ENCODE peak calls at places on chromosomes 13 and 19, in five cellular contexts. I is gastrocnemius medialis; T is activated T-helper 1 cell treated with anti-CD3 and anti-CD28 coated beads, Interleukin-2, amount 50 U/mL, for 16 hours; D is ovary; S is smooth muscle cell of the brain vasculature. G is an unnamed sample.
A peak's percentile ranks its signal among the peaks of the same experiment; 100 is the strongest.

GRCh38 chr13:34357435-34358232 is 539.7 kb downstream of the RFC3 start:
- DNase-seq in I (no peak), T (no peak), D (no peak), S (no peak), G (no peak)

GRCh38 chr19:4654437-4655361 is 15.4 kb downstream of the TNFAIP8L1 start:
- DNase-seq in I (no peak), T (no peak), D (no peak), S (no peak), G (no peak)

GRCh38 chr13:35283856-35284255 is 192.6 kb downstream of the MAB21L1 start:
- DNase-seq in I (no peak), T (no peak), D (no peak), S (no peak), G (no peak)

GRCh38 chr13:97802213-97802612 is 151.3 kb upstream of the IPO5 start:
- DNase-seq in I (no peak), T (no peak), D (no peak), S (no peak), G (no peak)

GRCh38 chr19:18995804-18996241 is 37.5 kb downstream of the SUGP2 start:
- DNase-seq in I (no peak), T (no peak), D (peak; percentile 73), S (peak; percentile 28), G (no peak)

GRCh38 chr13:50334944-50335343 is 319.7 kb downstream of the KCNRG start:
- DNase-seq in I (no peak), T (no peak), D (no peak), S (no peak), G (no peak)

GRCh38 chr19:46812898-46813569 is 24.6 kb upstream of the SLC1A5 start:
- DNase-seq in I (no peak), T (no peak), D (peak; percentile 58), S (no peak), G (peak; percentile 77)

GRCh38 chr19:40571005-40571318 is 5.7 kb upstream of the SHKBP1 start:
- DNase-seq in I (no peak), T (no peak), D (no peak), S (no peak), G (no peak)

GRCh38 chr19:18072335-18072734 is 14.4 kb downstream of the IL12RB1 start:
- DNase-seq in I (no peak), T (no peak), D (no peak), S (no peak), G (no peak)

GRCh38 chr19:42132030-42132628 is at the start of gene POU2F2:
- DNase-seq in I (peak; percentile 21), T (peak; percentile 70), D (no peak), S (no peak), G (peak; percentile 20)

GRCh38 chr19:35703343-35703742 is 1.0 kb upstream of the ZBTB32 start:
- DNase-seq in I (no peak), T (no peak), D (no peak), S (no peak), G (no peak)

GRCh38 chr13:85590231-85590931 is 208.8 kb downstream of the SLITRK6 start:
- DNase-seq in I (no peak), T (no peak), D (no peak), S (no peak), G (no peak)

GRCh38 chr13:100334209-100334608 is 245.3 kb downstream of the PCCA start:
- DNase-seq in I (no peak), T (no peak), D (no peak), S (no peak), G (no peak)

GRCh38 chr13:46348976-46349375 is 38.1 kb downstream of the RUBCNL start:
- DNase-seq in I (no peak), T (no peak), D (no peak), S (no peak), G (no peak)

GRCh38 chr19:8161135-8161646 is 11.8 kb upstream of the FBN3 start:
- DNase-seq in I (no peak), T (no peak), D (no peak), S (no peak), G (no peak)

GRCh38 chr19:33883869-33884519 is 87.3 kb downstream of the KCTD15 start:
- DNase-seq in I (no peak), T (no peak), D (peak; percentile 53), S (no peak), G (peak; percentile 49)

GRCh38 chr19:55611300-55611982 is 6.0 kb downstream of the ZNF865 start:
- DNase-seq in I (peak; percentile 76), T (no peak), D (no peak), S (no peak), G (no peak)

GRCh38 chr19:3087769-3088168 is 6.4 kb upstream of the GNA11 start:
- DNase-seq in I (no peak), T (no peak), D (no peak), S (no peak), G (no peak)

GRCh38 chr13:31781064-31781463 is 41.7 kb downstream of the RXFP2 start:
- DNase-seq in I (no peak), T (no peak), D (no peak), S (no peak), G (no peak)

GRCh38 chr13:75645141-75645540 is 9.0 kb downstream of the LMO7 start:
- DNase-seq in I (no peak), T (no peak), D (no peak), S (no peak), G (no peak)

GRCh38 chr13:103282571-103283450 is 216.6 kb upstream of the SLC10A2 start:
- DNase-seq in I (no peak), T (no peak), D (no peak), S (peak; percentile 15), G (no peak)

GRCh38 chr19:14473915-14474578 is 1.1 kb downstream of the PTGER1 start:
- DNase-seq in I (no peak), T (no peak), D (no peak), S (no peak), G (no peak)

GRCh38 chr13:50358221-50358620 is 343.0 kb downstream of the KCNRG start:
- DNase-seq in I (no peak), T (no peak), D (no peak), S (no peak), G (no peak)

GRCh38 chr19:47130589-47131168 is at the start of gene SAE1:
- DNase-seq in I (peak; percentile 95), T (peak; percentile 94), D (peak; percentile 96), S (peak; percentile 97), G (peak; percentile 93)

GRCh38 chr13:109779074-109779473 is 7.3 kb downstream of the IRS2 start:
- DNase-seq in I (no peak), T (no peak), D (no peak), S (no peak), G (no peak)

GRCh38 chr13:76969488-76970365 is 21.4 kb downstream of the ACOD1 start:
- DNase-seq in I (no peak), T (no peak), D (no peak), S (no peak), G (no peak)